ENCODE peak calls at places on chromosomes 1 and 21, in five cellular contexts. C is NCI-H1694 treated with DMSO at 0.1 percent for 48 hours; X is AG08396; O is stomach; T is stimulated activated CD4-positive, alpha-beta T cell treated with anti-CD3 and anti-CD28 coated beads, Interleukin-1b, Interleukin-23, amount 100 ng/mL, for 24 hours. D is an unnamed sample.

GRCh38 chr1:206729507-206729906 is 41.1 kb upstream of the IL19 start:
- DNase-seq in C (no peak), X (no peak), O (peak), T (no peak), D (no peak)

GRCh38 chr1:178942285-178943218 is 71.7 kb upstream of the ANGPTL1 start:
- DNase-seq in C (no peak), X (no peak), O (no peak), T (no peak), D (no peak)

GRCh38 chr1:173093721-173094450 is 43.1 kb upstream of the TNFSF18 start:
- DNase-seq in C (no peak), X (no peak), O (no peak), T (no peak), D (no peak)

GRCh38 chr1:23449918-23450317 is 25.4 kb upstream of the TCEA3 start:
- DNase-seq in C (no peak), X (no peak), O (peak), T (no peak), D (peak)

GRCh38 chr1:50973875-50974617 is 4.0 kb downstream of the CDKN2C start:
- DNase-seq in C (peak), X (no peak), O (no peak), T (no peak), D (no peak)

GRCh38 chr1:224635356-224635755 is 19.2 kb downstream of the CNIH3 start:
- DNase-seq in C (no peak), X (peak), O (no peak), T (no peak), D (no peak)

GRCh38 chr1:212981025-212981495 is 30.7 kb downstream of the VASH2 start:
- DNase-seq in C (peak), X (no peak), O (peak), T (no peak), D (peak)

GRCh38 chr1:143720087-143721023 is 251.4 kb downstream of the FAM72C start:
- DNase-seq in C (no peak), X (peak), O (no peak), T (no peak), D (no peak)

GRCh38 chr1:205263580-205264190 is 35.9 kb downstream of the TMCC2 start:
- DNase-seq in C (no peak), X (no peak), O (no peak), T (no peak), D (no peak)

GRCh38 chr1:157798211-157798610 is 21.3 kb upstream of the FCRL2 start:
- DNase-seq in C (no peak), X (no peak), O (no peak), T (no peak), D (no peak)

GRCh38 chr1:185154912-185155513 is 1.7 kb downstream of the TRMT1L start:
- DNase-seq in C (no peak), X (no peak), O (no peak), T (no peak), D (no peak)

GRCh38 chr1:26317612-26318337 is at the start of gene CD52:
- DNase-seq in C (no peak), X (no peak), O (peak), T (peak), D (no peak)

GRCh38 chr1:107870691-107871090 is 94.3 kb downstream of the VAV3 start:
- DNase-seq in C (no peak), X (no peak), O (no peak), T (no peak), D (no peak)

GRCh38 chr1:157438236-157439012 is 113.9 kb downstream of the FCRL5 start:
- DNase-seq in C (no peak), X (no peak), O (no peak), T (no peak), D (no peak)

GRCh38 chr1:43711049-43711448 is 3.7 kb downstream of the ST3GAL3 start:
- DNase-seq in C (no peak), X (peak), O (no peak), T (no peak), D (no peak)

GRCh38 chr1:25563330-25564215 is 20.2 kb downstream of the LDLRAP1 start:
- DNase-seq in C (no peak), X (no peak), O (no peak), T (no peak), D (no peak)

GRCh38 chr1:26015358-26015757 is 6.2 kb upstream of the EXTL1 start:
- DNase-seq in C (no peak), X (no peak), O (no peak), T (no peak), D (no peak)

GRCh38 chr1:229383188-229383587 is 40.3 kb upstream of the CCSAP start:
- DNase-seq in C (no peak), X (no peak), O (no peak), T (no peak), D (no peak)

GRCh38 chr1:65395887-65396612 is 24.4 kb upstream of the LEPR start:
- DNase-seq in C (no peak), X (peak), O (no peak), T (no peak), D (no peak)

GRCh38 chr1:57215175-57215574 is 208.7 kb downstream of the DAB1 start:
- DNase-seq in C (no peak), X (no peak), O (no peak), T (no peak), D (no peak)

GRCh38 chr1:99469641-99470040 is 176.3 kb upstream of the PALMD start:
- DNase-seq in C (peak), X (no peak), O (no peak), T (no peak), D (no peak)

GRCh38 chr1:152348447-152348846 is 11.4 kb downstream of the FLG2 start:
- DNase-seq in C (no peak), X (no peak), O (no peak), T (no peak), D (no peak)

GRCh38 chr1:25118554-25118953 is 113.7 kb downstream of the SYF2 start:
- DNase-seq in C (no peak), X (no peak), O (no peak), T (peak), D (no peak)

GRCh38 chr1:201892211-201892610 is 3.5 kb downstream of the SHISA4 start:
- DNase-seq in C (no peak), X (no peak), O (no peak), T (no peak), D (no peak)

GRCh38 chr21:46226146-46226545 is 2.4 kb downstream of the LSS start:
- DNase-seq in C (no peak), X (no peak), O (no peak), T (no peak), D (no peak)

GRCh38 chr21:31132574-31133242 is 94.4 kb upstream of the KRTAP19-8 start:
- DNase-seq in C (no peak), X (no peak), O (no peak), T (peak), D (no peak)

D was measured in thyroid gland.